ENCODE peak calls at places on chromosome 9, in four cellular contexts. Z is GM23338, E is fibroblast of lung, N is A673. Q is an unnamed sample.

GRCh38 chr9:89592963-89593775 is 11.6 kb upstream of the GADD45G start:
- DNase-seq in Z (peak), E (peak), N (peak), Q (no peak)

GRCh38 chr9:73149371-73150067 is 2.1 kb upstream of the ANXA1 start:
- DNase-seq in Z (no peak), E (peak), N (peak), Q (no peak)

GRCh38 chr9:133839822-133840329 is 101.7 kb upstream of the SARDH start:
- DNase-seq in Z (peak), E (peak), N (no peak), Q (no peak)

GRCh38 chr9:17004500-17004899 is 130.3 kb upstream of the CNTLN start:
- DNase-seq in Z (peak), E (peak), N (no peak), Q (no peak)

GRCh38 chr9:70823284-70823683 is 298.1 kb downstream of the TRPM3 start:
- DNase-seq in Z (no peak), E (no peak), N (no peak), Q (no peak)

GRCh38 chr9:133582501-133583045 is 26.6 kb downstream of the FAM163B start:
- DNase-seq in Z (no peak), E (no peak), N (no peak), Q (no peak)

GRCh38 chr9:21015122-21015815 is 16.2 kb downstream of the HACD4 start:
- DNase-seq in Z (peak), E (no peak), N (no peak), Q (no peak)

GRCh38 chr9:119004618-119004990 is 364.6 kb downstream of the BRINP1 start:
- DNase-seq in Z (no peak), E (peak), N (no peak), Q (no peak)

GRCh38 chr9:83432104-83432627 is 106.0 kb downstream of the FRMD3 start:
- DNase-seq in Z (peak), E (no peak), N (peak), Q (no peak)

GRCh38 chr9:72322678-72323077 is 42.3 kb downstream of the ZFAND5 start:
- DNase-seq in Z (no peak), E (no peak), N (no peak), Q (no peak)

GRCh38 chr9:108056083-108056804 is 566.7 kb upstream of the KLF4 start:
- DNase-seq in Z (no peak), E (peak), N (peak), Q (no peak)

GRCh38 chr9:104872959-104873850 is 54.8 kb downstream of the ABCA1 start:
- DNase-seq in Z (peak), E (peak), N (no peak), Q (no peak)

GRCh38 chr9:105146677-105147076 is 97.8 kb upstream of the SLC44A1 start:
- DNase-seq in Z (no peak), E (no peak), N (no peak), Q (no peak)

GRCh38 chr9:35793461-35793860 is 2.1 kb downstream of the NPR2 start:
- DNase-seq in Z (no peak), E (no peak), N (no peak), Q (no peak)

GRCh38 chr9:83630938-83631457 is 8.1 kb downstream of the IDNK start:
- DNase-seq in Z (peak), E (no peak), N (peak), Q (no peak)

GRCh38 chr9:33447404-33448158 is at the start of gene AQP3:
- DNase-seq in Z (peak), E (peak), N (peak), Q (no peak)

GRCh38 chr9:20408513-20408912 is 213.8 kb downstream of the MLLT3 start:
- DNase-seq in Z (peak), E (no peak), N (no peak), Q (no peak)

GRCh38 chr9:95037789-95038521 is 279.6 kb downstream of the FANCC start:
- DNase-seq in Z (no peak), E (no peak), N (no peak), Q (no peak)

GRCh38 chr9:105697871-105698270 is 3.5 kb downstream of the TMEM38B start:
- DNase-seq in Z (no peak), E (peak), N (no peak), Q (no peak)

GRCh38 chr9:11204521-11204920 is 591.7 kb upstream of the PTPRD start:
- DNase-seq in Z (peak), E (no peak), N (no peak), Q (no peak)

GRCh38 chr9:2621678-2622360 is at the start of gene VLDLR:
- DNase-seq in Z (peak), E (peak), N (peak), Q (no peak)

GRCh38 chr9:7028591-7028990 is 270.8 kb downstream of the KDM4C start:
- DNase-seq in Z (no peak), E (no peak), N (no peak), Q (no peak)

GRCh38 chr9:125633116-125633743 is 73.8 kb downstream of the MAPKAP1 start:
- DNase-seq in Z (no peak), E (no peak), N (peak), Q (no peak)

DNA sequence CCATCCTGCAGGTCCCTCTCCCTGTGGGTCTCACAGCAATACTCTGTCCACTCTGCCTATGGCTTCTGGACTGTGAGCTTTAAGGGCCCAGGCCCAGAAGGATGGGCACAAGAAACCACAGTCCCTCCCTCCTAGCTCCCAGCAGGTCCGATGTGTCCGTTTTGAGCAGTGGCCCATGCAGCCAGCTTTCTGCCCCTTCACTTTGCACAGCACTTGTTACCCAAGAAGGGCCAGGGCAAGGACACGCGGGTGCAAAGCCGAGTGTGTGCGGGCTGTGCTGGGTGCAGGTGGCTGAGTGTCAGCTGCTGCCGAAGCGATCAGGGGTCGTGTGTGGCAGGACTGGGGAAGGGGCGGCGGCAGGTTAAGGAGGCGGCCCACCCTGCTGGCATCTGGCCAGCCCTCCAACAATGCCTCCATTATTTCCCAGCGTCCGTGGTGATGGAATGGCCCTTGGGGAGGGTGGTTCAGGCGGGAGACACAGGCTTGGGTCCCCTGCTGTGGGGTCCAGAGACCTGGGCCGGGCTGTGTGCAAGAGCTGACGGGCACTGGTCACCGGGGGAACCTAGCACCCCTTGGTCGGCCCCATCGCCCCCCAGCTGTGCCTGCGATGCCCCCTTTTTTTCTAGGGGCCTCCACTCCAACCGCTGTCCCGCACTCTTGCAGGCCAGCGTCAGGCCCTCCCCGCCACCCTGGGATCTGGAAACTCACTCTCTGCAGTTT is 682 bp downstream of the LHX3 start:
- DNase-seq in Z (no peak), E (no peak), N (no peak), Q (no peak)
- TF ChIP-seq EZH2 in Z (no peak), E (no peak), N (no peak), Q (no peak)

DNA sequence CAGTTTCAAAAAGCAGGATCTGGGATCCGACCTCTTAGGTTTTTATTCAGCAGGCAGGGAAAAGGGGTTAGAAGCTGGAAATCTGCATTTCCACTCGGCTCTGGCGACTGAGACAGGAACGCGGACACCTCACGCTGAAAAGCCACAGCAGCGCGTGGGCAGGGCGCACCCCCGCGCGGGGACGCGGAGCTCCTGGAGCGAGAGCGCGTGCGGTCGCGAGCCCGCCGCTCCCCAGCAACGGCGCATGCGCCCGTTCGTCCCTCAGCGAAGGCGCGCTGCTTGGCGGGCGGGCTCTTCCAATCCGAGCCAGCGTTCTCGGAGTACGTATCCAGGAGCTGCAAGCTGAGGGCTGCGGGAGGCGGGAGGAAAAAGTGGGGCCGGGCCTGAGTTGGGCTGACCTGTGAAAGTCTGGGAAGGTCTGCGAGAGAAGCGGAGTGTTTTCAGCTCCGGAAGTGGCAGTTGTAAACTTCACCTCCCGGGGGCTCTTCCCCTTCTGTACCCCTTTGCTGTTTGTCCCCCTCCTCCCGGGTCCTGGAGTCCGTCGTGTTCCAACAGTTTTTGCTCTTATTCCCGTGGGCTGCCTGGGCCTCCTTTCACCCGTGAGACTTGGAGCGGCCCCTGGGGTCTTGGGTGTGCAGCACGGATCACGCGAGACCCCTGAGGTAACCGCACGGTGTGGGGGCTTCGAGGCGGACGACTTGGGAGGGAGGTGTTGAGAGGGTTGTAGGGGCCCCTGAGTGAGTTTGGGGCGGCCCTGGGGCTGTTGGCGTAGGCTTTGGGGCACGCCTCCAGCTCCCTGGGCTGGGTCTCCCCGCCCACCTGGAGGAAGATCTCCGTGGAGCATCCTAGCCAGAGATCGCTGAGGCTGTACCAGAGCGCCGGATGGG is at the start of gene CCDC171:
- DNase-seq in Z (peak), E (peak), N (peak), Q (peak)
- TF ChIP-seq EZH2 in Z (no peak), E (no peak), N (no peak), Q (no peak)

DNA sequence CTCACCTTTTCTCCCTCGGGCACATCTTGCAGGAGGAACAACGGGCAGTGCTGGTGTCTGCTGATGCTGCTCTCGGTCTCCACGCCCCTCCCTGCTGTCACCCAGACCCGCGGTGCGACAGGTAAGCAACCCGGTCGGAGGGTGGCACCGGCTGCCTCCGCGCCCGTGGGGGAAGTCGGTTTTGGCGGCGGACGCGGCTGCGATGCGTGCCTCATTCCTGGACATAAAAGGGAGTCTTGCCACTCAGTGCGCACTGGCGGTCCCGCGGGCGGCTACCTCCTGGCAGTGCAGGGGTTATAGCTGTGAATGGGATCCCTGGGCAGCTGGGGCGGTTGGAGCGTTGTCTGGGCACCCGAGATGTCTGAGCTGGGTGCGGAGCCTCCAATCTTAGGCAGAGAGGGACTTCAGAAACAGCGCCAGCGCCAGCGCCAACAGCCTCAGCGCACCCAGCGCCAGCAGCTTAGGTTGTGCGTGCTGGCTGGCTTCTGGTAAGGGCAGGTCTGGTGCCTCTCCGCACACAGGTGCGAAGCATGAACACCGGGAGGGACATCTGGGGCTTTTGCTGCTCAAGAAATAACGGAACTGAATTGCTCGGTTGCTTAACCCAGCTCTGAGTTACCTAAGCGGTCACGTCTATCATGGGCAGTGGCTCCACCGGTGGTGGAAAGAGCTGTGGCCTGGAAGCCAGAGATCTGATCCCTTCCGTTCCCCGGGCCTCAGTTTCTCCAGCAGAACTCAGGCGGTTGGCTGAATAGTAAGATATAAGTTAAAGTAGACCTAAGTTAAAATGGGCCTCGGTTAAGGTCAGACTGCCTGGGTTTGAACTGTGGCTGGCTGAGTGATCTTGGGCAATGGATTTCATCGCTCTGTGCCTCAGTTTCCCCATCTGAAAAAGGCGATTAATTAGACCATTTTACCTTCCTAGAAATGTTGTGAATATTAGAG is 695 bp downstream of the COL15A1 start:
- DNase-seq in Z (peak), E (peak), N (no peak), Q (no peak)
- TF ChIP-seq EZH2 in Z (peak), E (peak), N (peak), Q (peak)

GRCh38 chr9:77648458-77649108 is 461 bp upstream of the GNA14 start:
- DNase-seq in Z (peak), E (peak), N (no peak), Q (no peak)
- TF ChIP-seq EZH2 in Z (no peak), E (no peak), N (no peak), Q (no peak)

DNA sequence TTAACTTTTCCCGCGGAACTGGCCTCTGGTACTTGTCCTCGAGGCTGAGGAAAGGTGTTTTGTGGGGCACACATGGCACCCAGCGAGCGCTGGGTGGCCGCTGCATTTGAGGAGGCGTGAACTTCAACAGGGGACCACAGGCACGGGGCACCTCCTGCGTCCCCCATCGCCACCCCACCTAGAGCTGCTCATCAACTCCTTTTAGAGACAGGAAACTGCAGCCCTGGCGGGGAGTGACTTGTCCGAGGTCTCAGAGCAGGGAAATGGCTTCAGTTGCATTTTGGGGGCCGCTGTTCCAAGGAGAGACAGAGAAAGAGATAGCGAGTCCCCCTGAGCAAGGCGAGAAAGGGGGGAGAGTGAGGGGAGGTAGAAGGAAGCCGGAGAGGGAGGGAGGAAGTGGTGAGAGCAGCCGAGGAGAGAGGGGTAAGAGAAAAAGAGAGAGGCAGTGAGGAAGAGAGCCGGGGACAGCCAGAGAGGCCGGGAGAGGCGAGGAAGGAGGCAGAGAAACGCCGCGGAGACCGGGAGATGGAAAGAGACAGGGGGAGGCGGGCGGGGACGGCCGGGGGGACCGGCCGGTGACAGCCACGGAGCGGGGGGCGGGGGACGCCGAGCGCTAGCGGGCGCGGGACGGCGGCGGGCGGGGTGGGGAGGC is 12.5 kb upstream of the LHX2 start:
- DNase-seq in Z (peak), E (no peak), N (no peak), Q (no peak)
- TF ChIP-seq EZH2 in Z (peak), E (peak), N (peak), Q (peak)

DNA sequence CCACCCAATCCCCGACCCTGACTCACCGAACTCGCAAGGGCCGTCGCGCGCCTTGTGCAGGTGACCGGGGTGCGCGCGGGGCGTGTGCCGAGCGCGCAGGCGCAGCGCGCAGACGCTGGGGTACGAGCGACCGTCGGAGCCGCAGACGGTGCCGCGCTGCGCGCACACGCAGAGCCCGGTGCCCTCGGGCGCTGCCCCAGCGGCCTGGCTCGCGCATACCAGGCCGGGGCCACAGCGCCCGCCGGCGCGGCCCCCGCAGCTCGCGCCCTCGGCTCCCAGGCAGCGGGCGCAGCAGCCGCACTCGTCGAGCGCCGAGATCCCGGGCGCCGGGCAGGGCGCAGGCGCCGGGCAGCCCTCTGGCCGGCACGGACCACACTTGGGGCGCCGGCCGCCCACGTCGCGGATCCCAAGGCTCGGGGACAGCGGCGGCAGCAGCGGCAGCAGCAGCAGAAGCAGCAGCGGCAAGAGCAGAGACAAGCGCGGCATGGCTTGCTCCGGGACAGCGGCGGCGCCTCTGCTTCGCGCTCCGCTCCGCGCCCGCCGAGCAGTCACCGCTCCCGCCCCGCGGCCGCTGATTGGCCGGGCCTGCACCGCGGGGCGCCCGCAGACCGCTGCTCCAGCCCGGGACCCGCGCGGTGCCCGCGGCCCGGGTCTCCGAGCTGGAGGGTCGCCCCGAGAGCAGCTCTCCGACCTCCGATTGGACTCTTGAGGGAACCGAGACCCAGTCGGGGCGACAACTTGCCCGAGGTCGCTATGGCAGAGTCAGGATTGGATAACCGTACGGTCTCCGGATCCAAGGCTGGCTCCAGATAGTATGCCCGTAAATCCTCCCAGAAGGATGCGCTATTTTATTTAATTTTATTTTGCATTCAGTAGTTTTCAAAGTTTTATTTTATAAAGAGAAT is at the start of gene IGFBPL1:
- DNase-seq in Z (peak), E (no peak), N (peak), Q (no peak)
- TF ChIP-seq EZH2 in Z (peak), E (no peak), N (peak), Q (no peak)

GRCh38 chr9:114139061-114139460 is 16.3 kb upstream of the COL27A1 start:
- DNase-seq in Z (no peak), E (no peak), N (no peak), Q (no peak)

GRCh38 chr9:114138537-114138936 is 16.8 kb upstream of the COL27A1 start:
- DNase-seq in Z (no peak), E (no peak), N (no peak), Q (no peak)

GRCh38 chr9:114140401-114140800 is 14.9 kb upstream of the COL27A1 start:
- DNase-seq in Z (no peak), E (no peak), N (no peak), Q (no peak)

GRCh38 chr9:114141553-114142548 is 13.5 kb upstream of the COL27A1 start:
- DNase-seq in Z (no peak), E (peak), N (peak), Q (no peak)

GRCh38 chr9:114140850-114141249 is 14.5 kb upstream of the COL27A1 start:
- DNase-seq in Z (no peak), E (no peak), N (no peak), Q (no peak)
- TF ChIP-seq EZH2 in Z (no peak), E (no peak), N (no peak), Q (no peak)

DNA sequence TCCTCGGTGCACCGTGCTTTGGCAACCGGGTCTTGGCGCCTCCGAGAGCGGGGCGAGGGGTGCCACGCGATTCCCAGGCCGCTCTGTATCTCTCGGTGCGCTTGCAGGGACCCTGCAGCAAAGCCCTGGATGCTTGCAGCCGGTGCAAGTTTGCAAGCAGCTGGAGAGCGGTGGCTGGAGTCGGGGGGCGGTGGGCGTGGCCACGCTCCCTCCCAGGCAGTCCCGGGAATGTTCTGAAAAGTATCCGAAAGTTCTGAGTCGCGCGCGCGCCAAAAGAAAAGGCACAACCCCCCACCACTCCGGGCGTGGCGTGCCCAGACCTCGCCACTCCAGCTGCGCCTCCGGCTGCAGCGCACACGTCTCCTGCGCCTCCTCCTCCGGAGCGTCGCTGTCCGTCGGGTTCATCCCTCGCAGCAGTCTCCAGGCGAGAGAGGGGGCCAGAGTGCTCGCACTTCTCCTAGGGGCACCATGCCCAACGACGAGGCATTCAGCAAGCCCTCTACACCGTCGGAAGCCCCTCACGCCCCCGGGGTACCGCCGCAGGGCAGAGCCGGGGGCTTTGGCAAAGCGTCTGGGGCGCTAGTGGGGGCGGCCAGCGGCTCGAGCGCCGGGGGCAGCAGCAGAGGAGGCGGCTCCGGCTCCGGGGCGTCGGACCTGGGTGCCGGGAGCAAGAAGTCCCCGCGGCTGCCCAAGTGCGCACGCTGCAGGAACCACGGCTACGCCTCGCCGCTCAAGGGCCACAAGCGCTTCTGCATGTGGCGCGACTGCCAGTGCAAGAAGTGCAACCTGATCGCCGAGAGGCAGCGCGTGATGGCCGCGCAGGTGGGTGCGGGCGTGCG is at the start of gene DMRT1:
- DNase-seq in Z (peak), E (no peak), N (no peak), Q (no peak)
- TF ChIP-seq EZH2 in Z (peak), E (peak), N (no peak), Q (no peak)